ENCODE peak calls at places on chromosomes 7 and 10, in six cellular contexts. X is SJSA1; Z is CD4-positive, alpha-beta memory T cell; P is H9; A is Peyer's patch; I is GM23248. O is an unnamed sample.

GRCh38 chr7:25643285-25643684 is 415.0 kb upstream of the NPVF start:
- DNase-seq in X (no peak), P (no peak), A (no peak), Z (no peak), I (no peak), O (no peak)

GRCh38 chr10:49600781-49601400 is 9.2 kb upstream of the SLC18A3 start:
- DNase-seq in A (no peak), I (peak; percentile 51), P (no peak), Z (no peak), X (no peak), O (no peak)

GRCh38 chr10:62541811-62542210 is 167.6 kb downstream of the ZNF365 start:
- DNase-seq in A (peak; percentile 70), P (no peak), Z (no peak), X (no peak), I (no peak), O (no peak)

GRCh38 chr10:130497056-130498010 is 361.1 kb downstream of the GLRX3 start:
- DNase-seq in Z (no peak), X (no peak), A (peak; percentile 13), I (no peak), P (peak; percentile 17), O (no peak)

GRCh38 chr7:109529712-109530111 is 960.0 kb downstream of the DNAJB9 start:
- DNase-seq in I (no peak), X (no peak), Z (no peak), P (peak; percentile 41), A (no peak), O (no peak)

GRCh38 chr10:117476716-117477115 is 65.8 kb upstream of the EMX2 start:
- DNase-seq in X (no peak), I (peak; percentile 72), A (no peak), Z (no peak), P (no peak), O (no peak)

GRCh38 chr10:121134711-121135110 is 283.5 kb downstream of the WDR11 start:
- DNase-seq in I (no peak), Z (no peak), X (no peak), A (no peak), P (no peak), O (no peak)

GRCh38 chr10:133377025-133377817 is 1.8 kb upstream of the PAOX start:
- DNase-seq in A (no peak), Z (no peak), P (no peak), X (no peak), I (no peak), O (no peak)

GRCh38 chr10:11326241-11326640 is 285.2 kb downstream of the USP6NL start:
- DNase-seq in Z (no peak), P (no peak), X (no peak), I (no peak), A (no peak), O (no peak)

GRCh38 chr7:47497367-47498096 is 84.4 kb downstream of the TNS3 start:
- DNase-seq in Z (no peak), X (no peak), I (peak; percentile 33), P (no peak), A (no peak), O (no peak)

GRCh38 chr10:21687994-21688301 is 153.9 kb downstream of the MLLT10 start:
- DNase-seq in I (no peak), A (no peak), Z (no peak), P (no peak), X (no peak), O (no peak)

GRCh38 chr10:21692909-21693308 is 158.9 kb downstream of the MLLT10 start:
- DNase-seq in X (no peak), I (no peak), A (no peak), P (no peak), Z (no peak), O (no peak)

GRCh38 chr10:21687197-21687993 is 153.4 kb downstream of the MLLT10 start:
- DNase-seq in A (no peak), I (peak; percentile 64), Z (no peak), X (no peak), P (no peak), O (no peak)

GRCh38 chr10:21689881-21690280 is 155.8 kb downstream of the MLLT10 start:
- DNase-seq in P (no peak), I (no peak), A (no peak), X (no peak), Z (no peak), O (no peak)

GRCh38 chr10:21688870-21689269 is 154.8 kb downstream of the MLLT10 start:
- DNase-seq in I (no peak), P (no peak), X (no peak), Z (no peak), A (no peak), O (no peak)
- H3K4me1 ChIP-seq in I (peaks cover 21% of the 10 kb centered on the region), P (no peaks in the 10 kb centered on the region), X (no peaks in the 10 kb centered on the region), Z (no peaks in the 10 kb centered on the region), A (no peaks in the 10 kb centered on the region), O (no peaks in the 10 kb centered on the region)

GRCh38 chr10:69202332-69202731 is 17.8 kb upstream of the HKDC1 start:
- DNase-seq in A (no peak), X (no peak), P (no peak), I (peak; percentile 30), Z (peak; percentile 44), O (no peak)

GRCh38 chr10:69201045-69201444 is 19.1 kb upstream of the HKDC1 start:
- DNase-seq in A (no peak), P (no peak), I (peak; percentile 23), X (no peak), Z (no peak), O (no peak)
- H3K27ac ChIP-seq in A (no peak overlapping the region), P (no peak overlapping the region), I (no peak overlapping the region), X (no peak overlapping the region), Z (no peak overlapping the region), O (no peak overlapping the region)

GRCh38 chr7:13288516-13288915 is 601.1 kb downstream of the ARL4A start:
- DNase-seq in Z (no peak), A (no peak), P (no peak), I (peak; percentile 45), X (no peak), O (no peak)

GRCh38 chr7:13291010-13291409 is 603.6 kb downstream of the ARL4A start:
- DNase-seq in A (no peak), Z (no peak), X (no peak), P (no peak), I (peak; percentile 56), O (no peak)

GRCh38 chr7:13293264-13294002 is 606.0 kb downstream of the ARL4A start:
- DNase-seq in Z (no peak), I (peak; percentile 25), A (no peak), X (no peak), P (no peak), O (no peak)
- H3K4me1 ChIP-seq in Z (no peaks in the 10 kb centered on the region), I (peaks cover 27% of the 10 kb centered on the region), A (no peaks in the 10 kb centered on the region), X (no peaks in the 10 kb centered on the region), P (no peaks in the 10 kb centered on the region), O (no peaks in the 10 kb centered on the region)

DNA sequence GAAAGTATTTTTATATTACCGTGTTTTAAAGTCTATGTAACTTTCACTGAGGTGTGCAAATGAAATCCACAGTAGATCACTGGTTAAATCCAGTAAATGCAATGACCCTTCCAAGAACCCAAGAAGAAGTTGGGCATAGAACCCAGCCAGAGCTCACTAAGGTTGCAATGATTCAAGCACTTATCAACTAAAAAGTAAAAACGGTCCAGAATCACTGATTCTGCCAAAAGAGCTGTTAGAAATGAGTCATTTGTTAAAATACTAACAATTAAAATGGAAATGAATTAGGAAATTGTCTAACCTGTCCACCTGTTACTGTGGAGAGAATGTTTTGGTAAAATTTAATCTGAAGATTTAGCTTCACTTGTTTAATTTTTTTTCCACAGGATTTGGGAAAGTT is 74.4 kb downstream of the ANK3 start:
- DNase-seq in X (no peak), Z (no peak), A (no peak), P (no peak), I (no peak), O (no peak)
- H3K27ac ChIP-seq in X (no peak overlapping the region), Z (no peak overlapping the region), A (no peak overlapping the region), P (no peak overlapping the region), I (no peak overlapping the region), O (no peak overlapping the region)

GRCh38 chr10:43228783-43229207 is 38.1 kb downstream of the RASGEF1A start:
- DNase-seq in A (peak; percentile 47), P (no peak), Z (no peak), X (no peak), I (no peak), O (no peak)

GRCh38 chr10:43227911-43228782 is 38.7 kb downstream of the RASGEF1A start:
- DNase-seq in X (no peak), Z (no peak), P (peak; percentile 30), I (no peak), A (peak; percentile 31), O (no peak)

GRCh38 chr10:43230101-43230908 is 36.6 kb downstream of the RASGEF1A start:
- DNase-seq in I (no peak), Z (no peak), P (peak; percentile 33), A (peak; percentile 42), X (no peak), O (no peak)

GRCh38 chr10:43230909-43231522 is 35.8 kb downstream of the RASGEF1A start:
- DNase-seq in Z (no peak), P (peak; percentile 23), A (peak; percentile 61), X (no peak), I (no peak), O (no peak)

GRCh38 chr10:43229208-43230061 is 37.4 kb downstream of the RASGEF1A start:
- DNase-seq in I (peak; percentile 29), Z (peak; percentile 48), A (peak; percentile 67), P (peak; percentile 57), X (no peak), O (peak; percentile 40)
- H3K4me1 ChIP-seq in I (no peaks in the 10 kb centered on the region), Z (peaks cover 52% of the 10 kb centered on the region), A (peaks cover 19% of the 10 kb centered on the region), P (no peaks in the 10 kb centered on the region), X (no peaks in the 10 kb centered on the region), O (peaks cover 37% of the 10 kb centered on the region)

GRCh38 chr10:105990529-105990928 is 1174.0 kb downstream of the SORCS1 start:
- DNase-seq in X (no peak), I (no peak), A (no peak), Z (no peak), P (no peak), O (no peak)
- H3K27ac ChIP-seq in X (no peak overlapping the region), I (no peak overlapping the region), A (no peak overlapping the region), Z (no peak overlapping the region), P (no peak overlapping the region), O (no peak overlapping the region)

O was measured in CD8-positive, alpha-beta T cell.